ENCODE peak calls at places on chromosomes 16 and 17, in six cellular contexts. B is effector memory CD4-positive, alpha-beta T cell; W is IMR-90; E is astrocyte of the spinal cord; U is amniotic stem cell; D is NCI-H1436. P is an unnamed sample.
A peak's percentile ranks its signal among the peaks of the same experiment; 100 is the strongest.

GRCh38 chr17:82301300-82301915 is 16.0 kb downstream of the CD7 start:
- DNase-seq in B (no peak), U (no peak), W (no peak), E (no peak), D (no peak), P (peak; percentile 40)

GRCh38 chr17:38868968-38869646 is 751 bp upstream of the LASP1 start:
- DNase-seq in B (peak; percentile 76), U (peak; percentile 70), E (peak; percentile 91), W (peak; percentile 88), D (peak; percentile 80), P (peak; percentile 85)

GRCh38 chr17:44501866-44502265 is 1.3 kb downstream of the GPATCH8 start:
- DNase-seq in E (peak; percentile 26), W (peak; percentile 26), B (no peak), U (no peak), D (no peak), P (no peak)

GRCh38 chr16:50309156-50309526 is 42.8 kb downstream of the ADCY7 start:
- DNase-seq in U (no peak), B (no peak), W (no peak), E (no peak), D (no peak), P (no peak)

GRCh38 chr16:4376126-4376819 is 4.6 kb downstream of the VASN start:
- DNase-seq in W (peak; percentile 84), B (no peak), D (no peak), E (peak; percentile 82), U (peak; percentile 36), P (no peak)

GRCh38 chr16:8868272-8869211 is at the start of gene CARHSP1:
- DNase-seq in D (peak; percentile 89), U (peak; percentile 80), E (peak; percentile 92), W (peak; percentile 79), B (peak; percentile 75), P (peak; percentile 96)

GRCh38 chr17:13970531-13970930 is 98.8 kb upstream of the COX10 start:
- DNase-seq in W (no peak), U (no peak), D (no peak), E (no peak), B (no peak), P (no peak)

GRCh38 chr16:46845952-46846351 is 15.0 kb upstream of the C16orf87 start:
- DNase-seq in B (no peak), D (no peak), E (no peak), W (no peak), U (no peak), P (no peak)

GRCh38 chr17:67491678-67492019 is 114.6 kb downstream of the PITPNC1 start:
- DNase-seq in U (no peak), B (no peak), D (no peak), W (no peak), E (no peak), P (no peak)

GRCh38 chr17:67469208-67469980 is 92.3 kb downstream of the PITPNC1 start:
- DNase-seq in D (no peak), E (peak; percentile 67), U (no peak), W (peak; percentile 28), B (no peak), P (no peak)

GRCh38 chr17:45825792-45826191 is 18.9 kb upstream of the SPPL2C start:
- DNase-seq in E (no peak), B (no peak), W (no peak), D (no peak), U (no peak), P (no peak)

GRCh38 chr17:41907633-41908539 is 10.9 kb downstream of the ACLY start:
- DNase-seq in D (no peak), B (no peak), U (no peak), W (peak; percentile 42), E (peak; percentile 38), P (no peak)